ENCODE peak calls at places on chromosomes 11 and 22, in eight cellular contexts. H is NB4, E is kidney glomerular epithelial cell, J is AG10803, N is posterior cingulate gyrus, X is HTR-8/SVneo, S is GM13977, F is fibroblast of mammary gland. Q is an unnamed sample.

GRCh38 chr11:76823481-76824028 is 37.2 kb upstream of the ACER3 start:
- DNase-seq in S (no peak), H (peak), X (peak), N (no peak), F (peak), J (peak), E (peak), Q (peak)

GRCh38 chr22:44758354-44758969 is 6.1 kb downstream of the ARHGAP8 start:
- DNase-seq in J (peak), E (peak), X (peak), N (no peak), H (no peak), F (peak), S (no peak), Q (no peak)

GRCh38 chr11:75283391-75283931 is 42.9 kb downstream of the TPBGL start:
- DNase-seq in X (no peak), E (no peak), F (no peak), J (no peak), H (no peak), S (no peak), N (no peak), Q (no peak)

GRCh38 chr11:95375881-95376280 is 144.9 kb upstream of the SESN3 start:
- DNase-seq in H (no peak), N (no peak), F (peak), S (no peak), J (peak), X (no peak), E (no peak), Q (no peak)

GRCh38 chr11:113401718-113402117 is 14.1 kb downstream of the ANKK1 start:
- DNase-seq in S (no peak), X (peak), E (peak), N (peak), F (peak), H (no peak), J (peak), Q (no peak)

GRCh38 chr22:49866646-49867045 is 13.0 kb downstream of the ZBED4 start:
- DNase-seq in S (no peak), H (peak), X (no peak), J (no peak), N (no peak), F (no peak), E (no peak), Q (no peak)

GRCh38 chr11:130650456-130651068 is 202.1 kb downstream of the ADAMTS15 start:
- DNase-seq in F (peak), S (no peak), N (no peak), J (peak), H (no peak), X (no peak), E (no peak), Q (no peak)

GRCh38 chr11:103464420-103464819 is 355.2 kb downstream of the DYNC2H1 start:
- DNase-seq in X (no peak), H (no peak), S (no peak), J (no peak), F (no peak), E (no peak), N (no peak), Q (no peak)

GRCh38 chr11:78525720-78526119 is 48.9 kb downstream of the NARS2 start:
- DNase-seq in H (no peak), N (no peak), S (no peak), E (no peak), F (no peak), J (no peak), X (no peak), Q (no peak)

GRCh38 chr22:42169055-42169469 is 38.5 kb upstream of the CYP2D6 start:
- DNase-seq in H (peak), X (peak), J (peak), S (peak), E (peak), N (peak), F (peak), Q (peak)

Q was measured in RKO.